ENCODE peak calls at places on chromosomes 5 and 9, in nine cellular contexts. V is GM23248, J is PC-9, G is GM23338, S is SK-N-SH, W is HCT116, A is hepatocyte, O is OCI-LY7, C is MM.1S. P is an unnamed sample.

GRCh38 chr9:121201045-121201737 is 478 bp downstream of the RAB14 start:
- DNase-seq in A (peak; percentile 62), O (peak; percentile 64), V (peak; percentile 71), J (peak; percentile 60), G (peak; percentile 60), W (no peak), S (no peak), C (peak; percentile 59), P (no peak)

GRCh38 chr5:163889369-163889768 is 383.9 kb downstream of the MAT2B start:
- DNase-seq in S (no peak), G (no peak), A (no peak), C (no peak), W (no peak), O (no peak), V (peak; percentile 72), J (no peak), P (no peak)

GRCh38 chr5:14138608-14139540 is 4.3 kb upstream of the TRIO start:
- DNase-seq in W (no peak), J (no peak), C (no peak), G (no peak), V (no peak), O (no peak), S (no peak), A (no peak), P (no peak)

GRCh38 chr9:34685591-34685990 is 5.5 kb downstream of the CCL19 start:
- DNase-seq in C (no peak), A (no peak), S (no peak), J (no peak), V (peak; percentile 63), G (no peak), W (no peak), O (no peak), P (no peak)

GRCh38 chr5:138662599-138662998 is 87.4 kb upstream of the HSPA9 start:
- DNase-seq in A (no peak), C (peak; percentile 32), O (no peak), J (no peak), S (no peak), G (no peak), V (peak; percentile 36), W (no peak), P (no peak)

GRCh38 chr5:127562252-127562651 is 44.8 kb downstream of the PRRC1 start:
- DNase-seq in W (no peak), J (no peak), A (peak; percentile 30), O (peak; percentile 9), V (no peak), C (no peak), S (peak; percentile 25), G (peak; percentile 73), P (peak; percentile 19)

GRCh38 chr5:143154495-143155375 is 248.8 kb downstream of the NR3C1 start:
- DNase-seq in V (peak; percentile 85), S (no peak), C (no peak), G (no peak), O (no peak), A (no peak), W (no peak), J (peak; percentile 27), P (peak; percentile 58)

GRCh38 chr5:73654861-73655318 is 28.9 kb downstream of the ARHGEF28 start:
- DNase-seq in S (no peak), V (no peak), A (no peak), G (no peak), W (no peak), O (no peak), J (no peak), C (no peak), P (no peak)

DNA sequence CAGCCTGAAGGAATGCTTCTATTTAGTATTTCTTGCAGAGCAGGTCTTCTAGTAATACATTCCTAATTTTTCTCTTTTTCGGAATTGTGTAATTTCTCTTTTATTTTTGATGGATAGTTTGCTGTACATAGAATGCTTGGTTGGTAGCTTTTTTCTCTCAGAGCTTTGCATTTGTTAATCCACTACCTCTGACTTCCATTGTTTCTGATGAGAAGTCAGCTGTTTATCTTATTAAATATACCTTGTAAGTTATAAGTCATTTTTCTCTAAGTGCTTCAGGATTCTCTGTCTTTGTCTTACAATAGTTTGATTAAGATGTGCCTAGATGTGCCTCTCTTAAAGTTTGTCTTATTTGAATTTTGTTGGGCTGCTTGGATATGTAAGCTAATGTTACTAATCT is 101.9 kb downstream of the HTR1A start:
- DNase-seq in C (no peak), V (peak; percentile 2), A (no peak), W (no peak), S (no peak), O (peak; percentile 0), G (peak; percentile 11), J (no peak), P (no peak)
- H3K9me2 ChIP-seq in C (no peaks in the 10 kb centered on the region), V (no peaks in the 10 kb centered on the region), A (no peaks in the 10 kb centered on the region), W (no peaks in the 10 kb centered on the region), S (no peaks in the 10 kb centered on the region), O (no peaks in the 10 kb centered on the region), G (no peaks in the 10 kb centered on the region), J (no peaks in the 10 kb centered on the region), P (no peaks in the 10 kb centered on the region)

GRCh38 chr9:21674894-21675293 is 127.5 kb upstream of the MTAP start:
- DNase-seq in A (no peak), W (peak; percentile 80), G (no peak), J (no peak), C (no peak), V (peak; percentile 85), O (no peak), S (no peak), P (peak; percentile 86)

GRCh38 chr9:21677387-21677786 is 125.0 kb upstream of the MTAP start:
- DNase-seq in S (no peak), O (no peak), V (peak; percentile 25), J (no peak), W (no peak), G (no peak), C (no peak), A (no peak), P (no peak)

GRCh38 chr9:21680590-21680989 is 121.8 kb upstream of the MTAP start:
- DNase-seq in S (no peak), C (no peak), A (no peak), V (no peak), J (no peak), W (no peak), O (no peak), G (no peak), P (no peak)

GRCh38 chr9:21679432-21679831 is 123.0 kb upstream of the MTAP start:
- DNase-seq in A (no peak), W (no peak), J (no peak), S (no peak), G (no peak), O (no peak), V (peak; percentile 60), C (no peak), P (no peak)

DNA sequence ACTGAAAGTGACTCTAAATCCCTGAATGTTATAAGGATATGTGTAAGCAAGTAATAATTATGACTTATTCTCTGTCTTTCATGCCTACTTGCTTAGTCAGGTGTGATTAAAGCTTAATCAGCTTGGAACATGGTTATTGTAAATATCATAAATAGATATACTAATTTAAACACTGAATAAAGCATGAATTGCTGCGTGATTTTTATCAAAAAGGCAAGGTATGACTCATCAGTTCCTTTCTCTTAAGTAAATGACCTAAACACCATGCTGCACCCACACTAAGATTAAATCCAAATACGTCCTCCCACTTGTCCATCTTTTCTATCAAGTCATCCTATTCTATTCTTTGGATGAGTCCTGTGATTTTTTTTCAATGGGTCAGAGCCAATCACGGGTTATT is 124.6 kb upstream of the MTAP start:
- DNase-seq in S (no peak), G (no peak), W (peak; percentile 99), J (no peak), V (peak; percentile 89), O (no peak), A (no peak), C (no peak), P (peak; percentile 96)
- H3K4me3 ChIP-seq in S (peak overlapping the region; percentile 7), G (no peak overlapping the region), W (no peak overlapping the region), J (peak overlapping the region; percentile 45), V (peak overlapping the region; percentile 60), O (no peak overlapping the region), A (no peak overlapping the region), C (no peak overlapping the region), P (peak overlapping the region; percentile 52)

GRCh38 chr5:526456-527088 is 2.3 kb upstream of the SLC9A3 start:
- DNase-seq in S (no peak), W (no peak), A (no peak), G (no peak), O (no peak), C (no peak), J (no peak), V (no peak), P (no peak)

GRCh38 chr5:524442-525163 is at the start of gene SLC9A3:
- DNase-seq in O (no peak), S (no peak), C (no peak), W (no peak), A (no peak), G (no peak), V (no peak), J (no peak), P (no peak)

GRCh38 chr5:525164-525761 is 1.0 kb upstream of the SLC9A3 start:
- DNase-seq in W (no peak), O (no peak), A (no peak), G (no peak), C (no peak), V (no peak), S (no peak), J (no peak), P (no peak)

GRCh38 chr5:527646-528591 is 3.7 kb upstream of the SLC9A3 start:
- DNase-seq in J (no peak), O (no peak), A (no peak), S (peak; percentile 68), W (no peak), V (no peak), G (peak; percentile 68), C (peak; percentile 5), P (no peak)

DNA sequence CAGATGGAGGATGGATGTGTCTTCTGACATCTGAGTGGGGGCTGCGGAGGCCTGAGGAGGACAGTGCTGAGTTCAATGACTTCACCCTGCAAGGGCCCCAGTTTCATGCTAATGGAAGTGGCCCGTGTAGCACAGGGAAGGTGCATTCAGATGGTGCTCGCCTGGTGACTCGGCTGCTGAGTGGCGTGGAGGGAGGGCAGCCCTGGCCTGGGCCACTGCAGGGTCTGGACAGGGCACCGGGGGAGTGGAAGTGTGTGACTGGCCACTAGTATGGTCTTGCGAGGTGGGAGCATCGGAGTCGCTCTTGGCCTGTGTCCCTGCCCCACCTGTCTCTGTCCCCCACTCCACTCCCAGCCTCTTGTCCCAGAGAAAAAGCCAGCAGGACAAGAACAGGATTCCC is 1.7 kb upstream of the SLC9A3 start:
- DNase-seq in C (no peak), O (no peak), A (no peak), G (no peak), W (no peak), S (no peak), V (no peak), J (no peak), P (no peak)
- H3K9me2 ChIP-seq in C (no peaks in the 10 kb centered on the region), O (no peaks in the 10 kb centered on the region), A (no peaks in the 10 kb centered on the region), G (no peaks in the 10 kb centered on the region), W (no peaks in the 10 kb centered on the region), S (no peaks in the 10 kb centered on the region), V (no peaks in the 10 kb centered on the region), J (no peaks in the 10 kb centered on the region), P (no peaks in the 10 kb centered on the region)

DNA sequence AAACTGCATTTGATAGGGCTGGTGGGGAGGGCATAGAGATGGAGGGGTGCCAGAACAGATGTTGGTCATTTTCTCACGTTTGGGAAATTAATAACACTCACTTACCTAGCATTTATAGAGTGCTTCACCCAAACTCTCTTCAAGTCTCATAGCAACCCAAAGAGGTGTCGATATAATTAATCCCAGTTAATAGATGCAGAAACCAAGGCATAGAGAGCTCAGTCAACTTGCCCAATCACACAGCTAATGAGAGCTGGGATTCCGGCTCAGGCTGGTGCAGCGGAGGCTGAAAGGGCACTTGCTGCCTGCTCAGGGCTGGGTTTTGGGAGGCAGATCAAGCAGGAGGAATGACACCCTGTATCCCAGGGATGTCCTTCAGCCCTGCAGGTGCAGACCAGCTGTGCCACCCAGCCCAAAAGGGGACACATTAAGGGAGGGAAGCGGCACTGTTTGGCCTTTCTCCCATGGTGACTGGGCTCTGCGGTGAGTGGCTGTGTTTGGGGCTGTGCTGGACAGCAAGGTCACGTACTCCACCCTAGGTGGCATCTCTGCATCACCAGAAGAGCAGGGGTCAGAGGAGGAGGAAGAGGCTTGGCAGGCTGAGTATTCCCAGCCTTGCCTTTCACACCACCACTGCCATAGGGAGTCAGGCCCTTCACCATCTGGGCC is 124.0 kb downstream of the MVB12B start:
- DNase-seq in S (no peak), O (no peak), W (no peak), C (no peak), J (no peak), G (no peak), V (no peak), A (no peak), P (no peak)
- H3K4me3 ChIP-seq in S (no peak overlapping the region), O (no peak overlapping the region), W (no peak overlapping the region), C (no peak overlapping the region), J (no peak overlapping the region), G (no peak overlapping the region), V (no peak overlapping the region), A (no peak overlapping the region), P (no peak overlapping the region)